ENCODE peak calls at places on chromosomes 2 and 18, in eight cellular contexts. I is activated CD4-positive, alpha-beta T cell treated with anti-CD3 and anti-CD28 coated beads, Interleukin-2, amount 10 ng/mL, durations not matched to agents 24 days and 14 days; Q is A549; K is stimulated activated naive B cell treated with anti-CD40 and anti-IgM and Interleukin-4, amounts not matched to agents 10 μg/mL and 1 μg/mL and 100 μg/mL, for 72 hours; G is anterior cingulate cortex; R is heart left ventricle; T is germinal center; F is foreskin fibroblast. Y is an unnamed sample.

GRCh38 chr2:23506460-23507266 is 121.7 kb downstream of the KLHL29 start:
- DNase-seq in F (no peak), K (no peak), G (no peak), R (no peak), T (no peak), I (no peak), Q (no peak), Y (peak)

GRCh38 chr2:226652388-226652787 is 147.2 kb downstream of the IRS1 start:
- DNase-seq in T (no peak), K (no peak), R (no peak), G (no peak), Q (peak), I (peak), F (peak), Y (no peak)

GRCh38 chr2:166126014-166126639 is 1.7 kb downstream of the SCN1A start:
- DNase-seq in I (no peak), T (no peak), Q (no peak), G (no peak), R (no peak), F (peak), K (no peak), Y (peak)

GRCh38 chr2:148542614-148543013 is 101.9 kb upstream of the EPC2 start:
- DNase-seq in G (no peak), R (no peak), Q (no peak), F (no peak), I (no peak), K (no peak), T (no peak), Y (no peak)

GRCh38 chr2:220276736-220277444 is 649.5 kb downstream of the SLC4A3 start:
- DNase-seq in F (peak), I (no peak), Q (no peak), K (no peak), R (no peak), T (no peak), G (no peak), Y (peak)

GRCh38 chr2:59806486-59806885 is 747.0 kb downstream of the BCL11A start:
- DNase-seq in R (no peak), I (no peak), K (no peak), G (no peak), Q (no peak), F (no peak), T (no peak), Y (no peak)

GRCh38 chr2:27723372-27724144 is 48.0 kb upstream of the MRPL33 start:
- DNase-seq in Q (peak), K (no peak), R (peak), I (peak), T (peak), F (peak), G (peak), Y (peak)

GRCh38 chr2:166671831-166672230 is 177.8 kb upstream of the SCN7A start:
- DNase-seq in K (no peak), G (no peak), Q (no peak), R (no peak), F (peak), I (no peak), T (no peak), Y (no peak)

GRCh38 chr2:58757971-58758370 is 516.8 kb upstream of the FANCL start:
- DNase-seq in K (no peak), R (no peak), Q (no peak), T (no peak), F (no peak), G (no peak), I (no peak), Y (no peak)

GRCh38 chr2:241217320-241218031 is 29.0 kb downstream of the ANO7 start:
- DNase-seq in Q (peak), R (peak), F (peak), I (peak), K (peak), G (peak), T (peak), Y (peak)

GRCh38 chr18:23306842-23307241 is 146.2 kb upstream of the RIOK3 start:
- DNase-seq in G (no peak), R (no peak), I (no peak), F (no peak), T (no peak), K (no peak), Q (no peak), Y (no peak)

GRCh38 chr2:8536686-8537571 is 144.9 kb upstream of the ID2 start:
- DNase-seq in T (no peak), R (no peak), Q (no peak), F (no peak), G (no peak), K (no peak), I (no peak), Y (peak)

GRCh38 chr18:76405761-76406356 is 89.2 kb downstream of the ZNF516 start:
- DNase-seq in G (no peak), Q (peak), K (no peak), T (peak), F (peak), I (peak), R (no peak), Y (peak)

GRCh38 chr2:41932241-41933034 is 115.4 kb upstream of the PKDCC start:
- DNase-seq in Q (no peak), F (peak), I (no peak), G (no peak), T (no peak), R (peak), K (no peak), Y (peak)

GRCh38 chr2:119225084-119225864 is 1.6 kb downstream of the STEAP3 start:
- DNase-seq in T (no peak), G (no peak), Q (no peak), F (peak), K (no peak), R (no peak), I (no peak), Y (no peak)

GRCh38 chr2:215749092-215749957 is 264.0 kb downstream of the MREG start:
- DNase-seq in G (no peak), F (peak), K (no peak), T (no peak), Q (peak), R (peak), I (no peak), Y (peak)

GRCh38 chr2:88307817-88308216 is 137.7 kb downstream of the THNSL2 start:
- DNase-seq in R (no peak), I (peak), G (no peak), T (peak), Q (peak), F (peak), K (no peak), Y (peak)

GRCh38 chr2:111705711-111706323 is 178.2 kb downstream of the ANAPC1 start:
- DNase-seq in Q (peak), K (peak), I (peak), R (no peak), T (peak), G (no peak), F (peak), Y (peak)

GRCh38 chr18:63831080-63831788 is 56.0 kb downstream of the SERPINB7 start:
- DNase-seq in I (no peak), Q (no peak), K (no peak), T (no peak), F (peak), R (no peak), G (no peak), Y (peak)

GRCh38 chr2:10005461-10005860 is 37.9 kb upstream of the KLF11 start:
- DNase-seq in G (no peak), K (no peak), F (no peak), R (no peak), Q (no peak), I (no peak), T (no peak), Y (no peak)

GRCh38 chr18:61892683-61893303 is at the start of gene RNF152:
- DNase-seq in Q (no peak), T (peak), K (no peak), F (peak), R (peak), G (peak), I (peak), Y (peak)

GRCh38 chr2:62398295-62398855 is 107.6 kb downstream of the TMEM17 start:
- DNase-seq in F (no peak), R (no peak), Q (no peak), K (no peak), I (no peak), G (no peak), T (no peak), Y (no peak)

GRCh38 chr2:128566671-128567070 is 248.0 kb upstream of the HS6ST1 start:
- DNase-seq in K (no peak), T (no peak), I (no peak), R (no peak), G (no peak), F (no peak), Q (no peak), Y (no peak)

GRCh38 chr2:74577448-74577847 is 22.9 kb downstream of the DOK1 start:
- DNase-seq in I (no peak), K (no peak), G (no peak), Q (no peak), R (peak), F (peak), T (no peak), Y (no peak)

Y was measured in cardiac muscle cell.